ENCODE peak calls at places on chromosomes 13 and 19, in four cellular contexts. One of them, this sample, is unnamed.

GRCh38 chr19:46076031-46076880 is 35.5 kb upstream of the IGFL4 start:
- DNase-seq in CD8-positive, alpha-beta memory T cell: no peak
- DNase-seq in dorsolateral prefrontal cortex: no peak
- DNase-seq in upper lobe of right lung: no peak
- DNase-seq in this sample: no peak

GRCh38 chr13:49584771-49585182 is 581 bp downstream of the RCBTB1 start:
- DNase-seq in upper lobe of right lung: no peak
- DNase-seq in CD8-positive, alpha-beta memory T cell: no peak
- DNase-seq in dorsolateral prefrontal cortex: no peak
- DNase-seq in this sample: no peak

GRCh38 chr19:19552811-19553210 is 14.7 kb downstream of the CILP2 start:
- DNase-seq in upper lobe of right lung: no peak
- DNase-seq in dorsolateral prefrontal cortex: no peak
- DNase-seq in CD8-positive, alpha-beta memory T cell: no peak
- DNase-seq in this sample: no peak

GRCh38 chr19:22918221-22918620 is 84.8 kb downstream of the ZNF728 start:
- DNase-seq in CD8-positive, alpha-beta memory T cell: no peak
- DNase-seq in upper lobe of right lung: no peak
- DNase-seq in dorsolateral prefrontal cortex: no peak
- DNase-seq in this sample: no peak

GRCh38 chr13:74889321-74889720 is 592.6 kb downstream of the TBC1D4 start:
- DNase-seq in upper lobe of right lung: no peak
- DNase-seq in CD8-positive, alpha-beta memory T cell: no peak
- DNase-seq in dorsolateral prefrontal cortex: no peak
- DNase-seq in this sample: no peak

GRCh38 chr13:58933475-58933874 is 1230.3 kb downstream of the DIAPH3 start:
- DNase-seq in dorsolateral prefrontal cortex: no peak
- DNase-seq in upper lobe of right lung: no peak
- DNase-seq in CD8-positive, alpha-beta memory T cell: no peak
- DNase-seq in this sample: no peak

GRCh38 chr13:41909524-41909923 is 51.4 kb downstream of the VWA8 start:
- DNase-seq in upper lobe of right lung: no peak
- DNase-seq in dorsolateral prefrontal cortex: no peak
- DNase-seq in CD8-positive, alpha-beta memory T cell: no peak
- DNase-seq in this sample: no peak

GRCh38 chr13:63910406-63910957 is 2494.8 kb upstream of the PCDH20 start:
- DNase-seq in CD8-positive, alpha-beta memory T cell: no peak
- DNase-seq in upper lobe of right lung: no peak
- DNase-seq in dorsolateral prefrontal cortex: no peak
- DNase-seq in this sample: no peak

GRCh38 chr13:74667656-74668055 is 533.5 kb upstream of the KLF12 start:
- DNase-seq in dorsolateral prefrontal cortex: no peak
- DNase-seq in CD8-positive, alpha-beta memory T cell: no peak
- DNase-seq in upper lobe of right lung: no peak
- DNase-seq in this sample: no peak

GRCh38 chr19:14101003-14101545 is 10.5 kb upstream of the SAMD1 start:
- DNase-seq in upper lobe of right lung: no peak
- DNase-seq in dorsolateral prefrontal cortex: no peak
- DNase-seq in CD8-positive, alpha-beta memory T cell: no peak
- DNase-seq in this sample: no peak

GRCh38 chr19:29529646-29530548 is 4.1 kb downstream of the VSTM2B start:
- DNase-seq in CD8-positive, alpha-beta memory T cell: peak; percentile 36
- DNase-seq in upper lobe of right lung: peak; percentile 54
- DNase-seq in dorsolateral prefrontal cortex: peak; percentile 17
- DNase-seq in this sample: no peak

GRCh38 chr13:51019026-51019425 is 92.0 kb downstream of the C13orf42 start:
- DNase-seq in dorsolateral prefrontal cortex: no peak
- DNase-seq in CD8-positive, alpha-beta memory T cell: no peak
- DNase-seq in upper lobe of right lung: no peak
- DNase-seq in this sample: no peak

GRCh38 chr19:54169149-54169731 is 3.7 kb downstream of the TMC4 start:
- DNase-seq in CD8-positive, alpha-beta memory T cell: no peak
- DNase-seq in upper lobe of right lung: no peak
- DNase-seq in dorsolateral prefrontal cortex: no peak
- DNase-seq in this sample: no peak

GRCh38 chr19:10286803-10287737 is at the start of gene ICAM4:
- DNase-seq in CD8-positive, alpha-beta memory T cell: no peak
- DNase-seq in upper lobe of right lung: peak; percentile 89
- DNase-seq in dorsolateral prefrontal cortex: no peak
- DNase-seq in this sample: no peak

GRCh38 chr19:39178296-39179006 is 18.3 kb upstream of the NCCRP1 start:
- DNase-seq in upper lobe of right lung: no peak
- DNase-seq in CD8-positive, alpha-beta memory T cell: no peak
- DNase-seq in dorsolateral prefrontal cortex: no peak
- DNase-seq in this sample: no peak

GRCh38 chr13:49782784-49783183 is 9.7 kb downstream of the KPNA3 start:
- DNase-seq in CD8-positive, alpha-beta memory T cell: no peak
- DNase-seq in dorsolateral prefrontal cortex: no peak
- DNase-seq in upper lobe of right lung: no peak
- DNase-seq in this sample: no peak

GRCh38 chr19:15195381-15195964 is 5.3 kb downstream of the NOTCH3 start:
- DNase-seq in dorsolateral prefrontal cortex: no peak
- DNase-seq in upper lobe of right lung: peak; percentile 86
- DNase-seq in CD8-positive, alpha-beta memory T cell: no peak
- DNase-seq in this sample: no peak

GRCh38 chr13:24107955-24108614 is 52.4 kb upstream of the SPATA13 start:
- DNase-seq in upper lobe of right lung: peak; percentile 17
- DNase-seq in CD8-positive, alpha-beta memory T cell: no peak
- DNase-seq in dorsolateral prefrontal cortex: no peak
- DNase-seq in this sample: no peak

GRCh38 chr13:94345374-94346195 is 133.9 kb downstream of the DCT start:
- DNase-seq in dorsolateral prefrontal cortex: no peak
- DNase-seq in CD8-positive, alpha-beta memory T cell: no peak
- DNase-seq in upper lobe of right lung: no peak
- DNase-seq in this sample: no peak

GRCh38 chr13:25973085-25973484 is 78.7 kb downstream of the SHISA2 start:
- DNase-seq in dorsolateral prefrontal cortex: no peak
- DNase-seq in CD8-positive, alpha-beta memory T cell: no peak
- DNase-seq in upper lobe of right lung: no peak
- DNase-seq in this sample: no peak

GRCh38 chr19:20079487-20079886 is 1.7 kb downstream of the ZNF90 start:
- DNase-seq in dorsolateral prefrontal cortex: no peak
- DNase-seq in CD8-positive, alpha-beta memory T cell: no peak
- DNase-seq in upper lobe of right lung: no peak
- DNase-seq in this sample: no peak

GRCh38 chr19:18329035-18329376 is 6.1 kb upstream of the LSM4 start:
- DNase-seq in dorsolateral prefrontal cortex: no peak
- DNase-seq in upper lobe of right lung: no peak
- DNase-seq in CD8-positive, alpha-beta memory T cell: no peak
- DNase-seq in this sample: no peak

GRCh38 chr19:41774515-41774980 is 19.2 kb downstream of the CEACAM6 start:
- DNase-seq in dorsolateral prefrontal cortex: no peak
- DNase-seq in upper lobe of right lung: no peak
- DNase-seq in CD8-positive, alpha-beta memory T cell: no peak
- DNase-seq in this sample: no peak

GRCh38 chr13:105127732-105128131 is 1407.7 kb downstream of the EFNB2 start:
- DNase-seq in CD8-positive, alpha-beta memory T cell: no peak
- DNase-seq in upper lobe of right lung: no peak
- DNase-seq in dorsolateral prefrontal cortex: no peak
- DNase-seq in this sample: no peak

GRCh38 chr13:30406779-30407416 is 15.4 kb upstream of the UBE2L5 start:
- DNase-seq in dorsolateral prefrontal cortex: no peak
- DNase-seq in upper lobe of right lung: no peak
- DNase-seq in CD8-positive, alpha-beta memory T cell: no peak
- DNase-seq in this sample: no peak

GRCh38 chr19:30387311-30388115 is 15.3 kb downstream of the ZNF536 start:
- DNase-seq in dorsolateral prefrontal cortex: no peak
- DNase-seq in CD8-positive, alpha-beta memory T cell: no peak
- DNase-seq in upper lobe of right lung: no peak
- DNase-seq in this sample: no peak

GRCh38 chr13:56039992-56040391 is 1100.7 kb upstream of the PRR20A start:
- DNase-seq in upper lobe of right lung: no peak
- DNase-seq in dorsolateral prefrontal cortex: no peak
- DNase-seq in CD8-positive, alpha-beta memory T cell: no peak
- DNase-seq in this sample: no peak

GRCh38 chr19:48644839-48645651 is 942 bp downstream of the CA11 start:
- DNase-seq in upper lobe of right lung: peak; percentile 78
- DNase-seq in dorsolateral prefrontal cortex: peak; percentile 63
- DNase-seq in CD8-positive, alpha-beta memory T cell: peak; percentile 83
- DNase-seq in this sample: peak; percentile 63

GRCh38 chr19:17549088-17549740 is 6.2 kb upstream of the COLGALT1 start:
- DNase-seq in upper lobe of right lung: no peak
- DNase-seq in CD8-positive, alpha-beta memory T cell: no peak
- DNase-seq in dorsolateral prefrontal cortex: no peak
- DNase-seq in this sample: no peak

GRCh38 chr19:39401549-39402416 is 4.9 kb upstream of the ZFP36 start:
- DNase-seq in dorsolateral prefrontal cortex: no peak
- DNase-seq in upper lobe of right lung: peak; percentile 79
- DNase-seq in CD8-positive, alpha-beta memory T cell: peak; percentile 96
- DNase-seq in this sample: no peak

GRCh38 chr19:7829162-7829520 is 877 bp upstream of the EVI5L start:
- DNase-seq in upper lobe of right lung: no peak
- DNase-seq in dorsolateral prefrontal cortex: no peak
- DNase-seq in CD8-positive, alpha-beta memory T cell: no peak
- DNase-seq in this sample: no peak

GRCh38 chr19:7829561-7830271 is at the start of gene EVI5L:
- DNase-seq in dorsolateral prefrontal cortex: peak; percentile 99
- DNase-seq in upper lobe of right lung: peak; percentile 99
- DNase-seq in CD8-positive, alpha-beta memory T cell: peak; percentile 99
- DNase-seq in this sample: peak; percentile 99

GRCh38 chr19:7831452-7831851 is 1.4 kb downstream of the EVI5L start:
- DNase-seq in dorsolateral prefrontal cortex: no peak
- DNase-seq in upper lobe of right lung: no peak
- DNase-seq in CD8-positive, alpha-beta memory T cell: no peak
- DNase-seq in this sample: no peak

GRCh38 chr19:7830823-7831222 is 805 bp downstream of the EVI5L start:
- DNase-seq in upper lobe of right lung: no peak
- DNase-seq in dorsolateral prefrontal cortex: no peak
- DNase-seq in CD8-positive, alpha-beta memory T cell: no peak
- DNase-seq in this sample: no peak

DNA sequence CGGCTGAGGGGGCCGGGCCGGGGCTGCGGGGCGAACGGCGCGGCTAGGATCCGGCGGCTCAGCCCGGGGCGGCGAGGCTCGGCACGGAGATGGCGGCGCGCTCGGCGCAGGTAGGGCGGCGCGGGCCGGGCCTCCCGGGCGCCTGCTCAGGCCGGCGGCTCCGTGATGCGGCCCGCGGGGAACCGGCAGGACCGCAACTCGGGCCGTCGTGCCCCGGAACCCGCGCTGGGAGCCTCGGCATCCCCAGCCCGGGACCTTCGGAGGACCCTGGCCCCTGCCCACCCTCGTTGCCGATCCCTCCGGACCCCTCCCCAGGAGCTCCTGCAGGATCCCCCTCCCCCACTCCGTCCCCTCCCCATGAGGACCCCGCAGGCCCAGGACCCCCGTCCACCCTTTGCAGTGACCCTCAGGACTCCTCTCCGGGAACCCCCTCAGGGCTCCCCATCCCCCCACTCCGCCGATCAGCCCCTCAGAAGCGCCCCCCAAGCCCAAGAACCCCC is 304 bp downstream of the EVI5L start:
- DNase-seq in upper lobe of right lung: peak; percentile 70
- DNase-seq in dorsolateral prefrontal cortex: no peak
- DNase-seq in CD8-positive, alpha-beta memory T cell: peak; percentile 59
- DNase-seq in this sample: no peak
- H3K27ac ChIP-seq in upper lobe of right lung: no peak overlapping the region
- H3K27ac ChIP-seq in dorsolateral prefrontal cortex: peak overlapping the region; percentile 78
- H3K27ac ChIP-seq in CD8-positive, alpha-beta memory T cell: peak overlapping the region; percentile 9
- H3K27ac ChIP-seq in this sample: peak overlapping the region; percentile 81

GRCh38 chr13:45503658-45504057 is 38.9 kb downstream of the COG3 start:
- DNase-seq in CD8-positive, alpha-beta memory T cell: no peak
- DNase-seq in upper lobe of right lung: no peak
- DNase-seq in dorsolateral prefrontal cortex: no peak
- DNase-seq in this sample: no peak

GRCh38 chr13:45496942-45497341 is 32.2 kb downstream of the COG3 start:
- DNase-seq in dorsolateral prefrontal cortex: no peak
- DNase-seq in CD8-positive, alpha-beta memory T cell: no peak
- DNase-seq in upper lobe of right lung: no peak
- DNase-seq in this sample: no peak

GRCh38 chr13:45506811-45507210 is 42.1 kb downstream of the COG3 start:
- DNase-seq in dorsolateral prefrontal cortex: no peak
- DNase-seq in CD8-positive, alpha-beta memory T cell: no peak
- DNase-seq in upper lobe of right lung: no peak
- DNase-seq in this sample: no peak

GRCh38 chr13:45500492-45501174 is 35.9 kb downstream of the COG3 start:
- DNase-seq in dorsolateral prefrontal cortex: no peak
- DNase-seq in CD8-positive, alpha-beta memory T cell: no peak
- DNase-seq in upper lobe of right lung: no peak
- DNase-seq in this sample: no peak

GRCh38 chr13:45501175-45501526 is 36.4 kb downstream of the COG3 start:
- DNase-seq in upper lobe of right lung: no peak
- DNase-seq in dorsolateral prefrontal cortex: no peak
- DNase-seq in CD8-positive, alpha-beta memory T cell: no peak
- DNase-seq in this sample: no peak
- H3K27ac ChIP-seq in upper lobe of right lung: no peak overlapping the region
- H3K27ac ChIP-seq in dorsolateral prefrontal cortex: no peak overlapping the region
- H3K27ac ChIP-seq in CD8-positive, alpha-beta memory T cell: no peak overlapping the region
- H3K27ac ChIP-seq in this sample: no peak overlapping the region

GRCh38 chr19:2543463-2544442 is 67.8 kb downstream of the GADD45B start:
- DNase-seq in upper lobe of right lung: peak; percentile 93
- DNase-seq in dorsolateral prefrontal cortex: peak; percentile 83
- DNase-seq in CD8-positive, alpha-beta memory T cell: peak; percentile 70
- DNase-seq in this sample: peak; percentile 78
- H3K27ac ChIP-seq in upper lobe of right lung: peak overlapping the region; percentile 95
- H3K27ac ChIP-seq in dorsolateral prefrontal cortex: peak overlapping the region; percentile 99
- H3K27ac ChIP-seq in CD8-positive, alpha-beta memory T cell: peak overlapping the region; percentile 48
- H3K27ac ChIP-seq in this sample: peak overlapping the region; percentile 96

DNA sequence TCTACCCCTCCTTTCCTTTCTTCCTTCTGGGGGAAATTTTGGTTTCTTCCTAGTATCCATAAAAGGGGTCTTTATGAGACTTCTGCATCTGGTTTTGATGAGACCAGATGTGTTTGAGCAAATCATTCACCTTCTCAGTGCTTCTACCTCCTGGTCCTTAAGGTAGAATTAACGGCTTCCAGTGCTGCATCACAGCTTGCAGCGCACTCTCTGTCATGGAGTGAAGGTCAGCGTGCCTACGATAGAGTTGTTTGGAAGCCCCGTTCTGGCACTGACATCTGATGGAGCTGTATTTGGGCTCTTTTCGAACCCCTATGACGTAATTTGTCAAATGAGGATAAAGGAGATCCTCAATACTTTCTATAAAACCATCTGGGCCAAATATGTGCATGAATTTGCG is 164.2 kb downstream of the MTUS2 start:
- DNase-seq in upper lobe of right lung: no peak
- DNase-seq in dorsolateral prefrontal cortex: no peak
- DNase-seq in CD8-positive, alpha-beta memory T cell: no peak
- DNase-seq in this sample: no peak
- H3K27ac ChIP-seq in upper lobe of right lung: no peak overlapping the region
- H3K27ac ChIP-seq in dorsolateral prefrontal cortex: no peak overlapping the region
- H3K27ac ChIP-seq in CD8-positive, alpha-beta memory T cell: no peak overlapping the region
- H3K27ac ChIP-seq in this sample: no peak overlapping the region

This sample was measured in substantia nigra.